ENCODE peak calls at places on chromosomes 6 and 20, in eight cellular contexts. E is stimulated activated CD4-positive, alpha-beta T cell treated with anti-CD3 and anti-CD28 coated beads, Interleukin-4, amount 100 ng/mL, for 1 hour; W is SK-N-DZ; N is RWPE1; Y is aorta; F is GM04503; V is stimulated activated naive CD8-positive, alpha-beta T cell treated with anti-CD3 and anti-CD28 coated beads, Interleukin-15, amount 100 ng/mL, for 72 hours; Z is stimulated activated CD8-positive, alpha-beta memory T cell treated with anti-CD3 and anti-CD28 coated beads, Interleukin-2, amount 100 ng/mL, for 1 hour. M is an unnamed sample.

GRCh38 chr20:47970282-47970903 is 185.1 kb upstream of the SULF2 start:
- DNase-seq in E (no peak), Z (no peak), N (no peak), W (no peak), V (no peak), Y (no peak), F (no peak), M (no peak)

GRCh38 chr20:40203032-40203431 is 486.0 kb downstream of the MAFB start:
- DNase-seq in V (no peak), W (no peak), N (no peak), E (no peak), F (no peak), Z (no peak), Y (no peak), M (no peak)

GRCh38 chr6:169905041-169905807 is 153.8 kb downstream of the ERMARD start:
- DNase-seq in V (no peak), Y (no peak), E (no peak), N (peak), F (peak), W (no peak), Z (no peak), M (peak)

GRCh38 chr6:5190467-5190866 is 70.3 kb downstream of the LYRM4 start:
- DNase-seq in F (peak), N (peak), Y (no peak), E (no peak), Z (no peak), W (no peak), V (no peak), M (no peak)

GRCh38 chr20:25480797-25481196 is 73.3 kb downstream of the GINS1 start:
- DNase-seq in W (no peak), V (no peak), E (no peak), F (no peak), N (no peak), Y (no peak), Z (no peak), M (no peak)

GRCh38 chr6:23456396-23456795 is 669.6 kb upstream of the NRSN1 start:
- DNase-seq in V (no peak), F (no peak), N (no peak), E (no peak), Z (no peak), Y (no peak), W (no peak), M (no peak)

GRCh38 chr6:27672113-27672799 is 199.4 kb upstream of the ZNF184 start:
- DNase-seq in N (no peak), Y (no peak), F (no peak), E (no peak), W (peak), Z (no peak), V (peak), M (no peak)

GRCh38 chr20:6007094-6007528 is 46.7 kb downstream of the LRRN4 start:
- DNase-seq in Z (no peak), V (no peak), F (no peak), E (no peak), Y (no peak), W (no peak), N (no peak), M (no peak)

GRCh38 chr6:143694560-143694959 is 16.8 kb downstream of the PHACTR2 start:
- DNase-seq in E (no peak), V (no peak), Z (no peak), N (peak), F (no peak), W (no peak), Y (no peak), M (no peak)

GRCh38 chr20:47126374-47126705 is 230.2 kb downstream of the ZMYND8 start:
- DNase-seq in N (peak), Z (no peak), V (no peak), E (no peak), Y (no peak), F (no peak), W (no peak), M (no peak)

GRCh38 chr20:38426006-38426405 is 9.1 kb downstream of the SNHG17 start:
- DNase-seq in Y (no peak), V (no peak), F (peak), Z (no peak), E (peak), W (no peak), N (peak), M (no peak)

GRCh38 chr20:44644384-44645131 is 6.9 kb downstream of the ADA start:
- DNase-seq in E (peak), V (peak), Y (no peak), F (no peak), N (no peak), W (no peak), Z (no peak), M (no peak)

GRCh38 chr6:25710287-25710686 is 44.3 kb upstream of the SLC17A4 start:
- DNase-seq in V (no peak), W (no peak), Y (no peak), Z (no peak), N (no peak), E (no peak), F (no peak), M (no peak)

GRCh38 chr20:4281258-4282055 is 266.1 kb upstream of the RNF24 start:
- DNase-seq in F (no peak), N (no peak), E (no peak), Y (no peak), Z (no peak), W (no peak), V (no peak), M (no peak)

GRCh38 chr6:70210462-70210861 is 92.4 kb downstream of the COL9A1 start:
- DNase-seq in W (peak), Y (no peak), N (peak), V (no peak), F (no peak), E (no peak), Z (no peak), M (no peak)

GRCh38 chr6:89495961-89496535 is 63.1 kb downstream of the ANKRD6 start:
- DNase-seq in W (no peak), F (no peak), Y (no peak), N (no peak), E (no peak), Z (no peak), V (no peak), M (no peak)

GRCh38 chr6:148577687-148578488 is 168.9 kb upstream of the UST start:
- DNase-seq in E (peak), Y (peak), Z (no peak), F (no peak), V (peak), W (peak), N (peak), M (peak)

GRCh38 chr20:7696311-7696710 is 243.9 kb downstream of the HAO1 start:
- DNase-seq in W (no peak), Z (no peak), E (no peak), N (peak), F (no peak), V (no peak), Y (no peak), M (no peak)

GRCh38 chr6:36656441-36656840 is 22.1 kb upstream of the CDKN1A start:
- DNase-seq in W (no peak), Z (no peak), V (no peak), Y (no peak), E (no peak), F (no peak), N (no peak), M (no peak)

GRCh38 chr6:1608976-1609661 is 596 bp upstream of the FOXC1 start:
- DNase-seq in E (no peak), W (peak), V (no peak), N (peak), F (no peak), Y (peak), Z (no peak), M (no peak)

GRCh38 chr6:136012948-136013347 is 161.4 kb downstream of the PDE7B start:
- DNase-seq in Y (no peak), Z (no peak), E (no peak), W (no peak), V (no peak), F (no peak), N (no peak), M (no peak)

GRCh38 chr6:27611451-27611850 is 138.5 kb upstream of the ZNF184 start:
- DNase-seq in Z (no peak), V (no peak), Y (no peak), W (no peak), N (no peak), F (no peak), E (no peak), M (no peak)

GRCh38 chr6:128138694-128139093 is 237.8 kb upstream of the THEMIS start:
- DNase-seq in W (no peak), Z (no peak), E (no peak), F (no peak), N (no peak), Y (no peak), V (no peak), M (peak)

GRCh38 chr6:36577298-36577697 is 16.9 kb upstream of the SRSF3 start:
- DNase-seq in V (no peak), Y (no peak), E (no peak), N (peak), W (no peak), Z (no peak), F (peak), M (no peak)

GRCh38 chr6:48474136-48474535 is 363.1 kb upstream of the PTCHD4 start:
- DNase-seq in Y (no peak), V (no peak), W (no peak), Z (no peak), F (no peak), N (no peak), E (no peak), M (no peak)

GRCh38 chr6:39804666-39805065 is 12.5 kb downstream of the DAAM2 start:
- DNase-seq in E (no peak), F (no peak), Y (no peak), Z (no peak), N (no peak), W (no peak), V (no peak), M (no peak)

GRCh38 chr6:35063701-35064507 is 77.2 kb downstream of the TCP11 start:
- DNase-seq in Z (no peak), W (no peak), Y (no peak), N (no peak), V (no peak), E (no peak), F (no peak), M (no peak)

M was measured in pons.